ENCODE peak calls at places on chromosome X, in six cellular contexts. X is fibroblast of pulmonary artery, K is B cell, A is type B pancreatic cell, Y is left ventricle myocardium inferior, S is foreskin fibroblast. T is an unnamed sample.

GRCh38 chrX:53445977-53446376 is 11.8 kb upstream of the HSD17B10 start:
- DNase-seq in A (no peak), X (peak; percentile 54), S (no peak), K (peak; percentile 33), Y (no peak), T (peak; percentile 56)

GRCh38 chrX:97539970-97540519 is 656.3 kb downstream of the RPA4 start:
- DNase-seq in K (no peak), S (no peak), X (peak; percentile 20), Y (no peak), A (no peak), T (no peak)

GRCh38 chrX:35890699-35891098 is 28.8 kb upstream of the CFAP47 start:
- DNase-seq in K (no peak), Y (no peak), S (no peak), A (no peak), X (peak; percentile 33), T (peak; percentile 28)

GRCh38 chrX:150155396-150156048 is 207.6 kb upstream of the MAMLD1 start:
- DNase-seq in Y (peak; percentile 24), A (no peak), K (no peak), X (peak; percentile 63), S (peak; percentile 71), T (no peak)

GRCh38 chrX:107205770-107206696 is at the start of the genes DNAAF6 and NUP62CL:
- DNase-seq in X (peak; percentile 13), S (peak; percentile 1), A (peak; percentile 72), Y (peak; percentile 36), K (peak; percentile 74), T (peak; percentile 34)

GRCh38 chrX:27086221-27086620 is 376.9 kb downstream of the PPP4R3C start:
- DNase-seq in A (no peak), K (no peak), S (no peak), Y (no peak), X (no peak), T (no peak)

GRCh38 chrX:43654431-43655150 is 1.5 kb upstream of the MAOA start:
- DNase-seq in S (peak; percentile 90), K (peak; percentile 91), X (peak; percentile 94), Y (peak; percentile 92), A (peak; percentile 87), T (peak; percentile 83)

GRCh38 chrX:45748443-45748842 is 547.8 kb upstream of the DIPK2B start:
- DNase-seq in K (no peak), Y (no peak), X (no peak), A (no peak), S (no peak), T (no peak)

GRCh38 chrX:31550169-31550568 is 478.3 kb upstream of the FTHL17 start:
- DNase-seq in A (no peak), Y (no peak), X (no peak), K (no peak), S (no peak), T (no peak)

GRCh38 chrX:51641421-51642021 is 22.8 kb upstream of the CENPVL3 start:
- DNase-seq in S (peak; percentile 30), Y (no peak), X (peak; percentile 72), K (peak; percentile 25), A (no peak), T (peak; percentile 45)

DNA sequence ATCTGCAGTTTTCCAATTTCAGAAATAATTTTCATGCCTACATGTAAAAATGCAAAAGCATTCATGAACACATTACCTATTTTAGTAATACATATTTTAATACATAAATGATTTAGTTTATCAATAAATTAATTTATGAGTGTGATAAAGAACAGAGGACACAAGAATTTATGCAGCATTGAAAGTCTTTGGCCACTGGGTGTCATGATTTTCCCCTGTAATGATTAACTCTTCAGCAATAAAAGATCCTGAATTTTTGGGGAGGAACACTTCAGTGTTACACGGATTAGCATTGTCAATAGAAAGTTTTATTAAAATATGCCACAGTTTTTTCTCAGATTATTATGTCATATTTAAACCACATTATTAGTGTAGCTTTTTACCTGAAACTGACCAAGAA is 8.6 kb upstream of the VCX2 start:
- DNase-seq in A (no peak), X (peak; percentile 8), K (no peak), Y (no peak), S (no peak), T (peak; percentile 9)
- TF ChIP-seq CTCF in A (peak; percentile 65), X (no peak), K (no peak), Y (peak; percentile 31), S (no peak), T (no peak)

GRCh38 chrX:153782871-153783270 is 2.0 kb downstream of the SRPK3 start:
- DNase-seq in S (no peak), K (no peak), X (no peak), Y (no peak), A (no peak), T (no peak)

GRCh38 chrX:153783378-153784013 is 2.7 kb downstream of the SRPK3 start:
- DNase-seq in Y (no peak), X (no peak), S (no peak), A (no peak), K (no peak), T (no peak)

GRCh38 chrX:153782324-153782723 is 1.5 kb downstream of the SRPK3 start:
- DNase-seq in A (no peak), Y (no peak), X (no peak), K (no peak), S (no peak), T (no peak)

GRCh38 chrX:153781428-153782047 is 697 bp downstream of the SRPK3 start:
- DNase-seq in Y (peak; percentile 32), X (no peak), A (no peak), K (no peak), S (no peak), T (no peak)

GRCh38 chrX:153784325-153784967 is 3.6 kb downstream of the SRPK3 start:
- DNase-seq in A (no peak), X (no peak), Y (no peak), S (no peak), K (no peak), T (no peak)
- TF ChIP-seq CTCF in A (no peak), X (no peak), Y (no peak), S (no peak), K (no peak), T (no peak)

GRCh38 chrX:18210470-18210869 is 10.2 kb downstream of the BEND2 start:
- DNase-seq in X (peak; percentile 2), Y (no peak), K (no peak), S (peak; percentile 1), A (no peak), T (no peak)
- TF ChIP-seq CTCF in X (no peak), Y (peak; percentile 47), K (no peak), S (no peak), A (peak; percentile 71), T (no peak)

DNA sequence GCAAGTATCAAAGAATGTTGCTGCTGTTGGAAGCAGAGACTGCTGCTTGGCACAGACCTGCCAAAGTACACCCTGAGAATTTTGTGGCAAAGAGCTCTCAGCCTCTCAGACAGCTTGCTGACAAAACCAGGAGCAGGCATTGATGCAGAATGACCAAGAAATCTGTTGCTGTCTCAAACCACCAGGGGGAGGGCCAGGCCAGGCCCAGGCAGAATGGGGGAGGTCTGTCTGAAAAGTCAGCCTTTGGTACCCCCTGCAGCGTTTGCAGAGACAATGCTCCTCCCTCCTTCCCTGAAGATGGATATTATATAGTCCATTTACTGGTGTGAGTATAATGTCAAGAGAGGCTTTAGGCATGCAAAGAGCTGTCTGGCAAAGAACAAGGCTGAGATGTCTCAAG is 52.9 kb upstream of the TRPC5OS start:
- DNase-seq in Y (no peak), S (no peak), K (no peak), X (no peak), A (no peak), T (peak; percentile 17)
- TF ChIP-seq CTCF in Y (peak; percentile 41), S (no peak), K (no peak), X (no peak), A (peak; percentile 75), T (peak; percentile 56)

DNA sequence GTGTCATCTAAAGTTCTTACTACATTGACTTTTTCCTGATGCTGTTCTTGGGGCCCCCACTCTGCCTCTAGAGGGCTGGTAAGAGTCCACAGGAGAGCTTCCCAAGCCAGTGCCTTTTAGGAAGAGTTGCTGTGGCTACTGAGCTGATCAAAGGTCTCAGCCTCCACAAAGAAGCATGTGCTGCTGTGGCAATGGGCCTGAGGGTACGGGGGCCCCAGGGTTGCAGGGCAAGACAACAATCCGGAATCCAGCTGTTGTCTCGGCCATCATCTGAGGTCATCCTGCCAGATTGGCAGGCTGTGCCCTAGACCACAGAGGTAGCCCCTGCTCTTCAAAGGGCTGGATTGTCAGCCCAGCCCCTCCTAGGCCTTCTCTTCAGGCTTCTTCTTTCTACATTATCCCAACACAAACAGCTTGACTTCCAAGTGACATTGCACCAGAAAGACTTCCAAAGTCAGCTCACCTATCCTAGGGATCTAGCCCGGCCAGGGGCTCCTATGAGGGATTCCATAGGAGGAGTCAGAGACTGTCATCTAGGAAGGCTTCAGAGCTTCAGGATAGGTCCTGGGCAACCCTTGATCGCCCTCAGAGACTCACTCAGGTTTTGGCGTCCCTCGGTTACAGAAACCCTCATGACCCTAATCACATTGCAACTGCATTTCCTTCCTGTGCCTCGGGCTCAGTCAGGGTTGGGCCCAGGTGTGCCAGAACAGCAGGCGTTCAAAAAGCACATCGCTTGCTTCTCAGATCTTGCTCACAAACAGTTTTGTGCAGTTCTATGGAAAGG is 27.7 kb downstream of the SLC25A5 start:
- DNase-seq in A (no peak), K (no peak), S (no peak), Y (no peak), X (no peak), T (no peak)
- TF ChIP-seq CTCF in A (no peak), K (no peak), S (no peak), Y (no peak), X (no peak), T (no peak)

GRCh38 chrX:151825927-151826471 is 86.7 kb upstream of the MAGEA4 start:
- DNase-seq in A (no peak), X (peak; percentile 87), Y (no peak), S (peak; percentile 72), K (no peak), T (no peak)
- TF ChIP-seq CTCF in A (no peak), X (peak; percentile 37), Y (peak; percentile 33), S (peak; percentile 19), K (no peak), T (no peak)

GRCh38 chrX:75957107-75957610 is 172.1 kb upstream of the MAGEE2 start:
- DNase-seq in X (no peak), A (no peak), K (no peak), S (no peak), Y (no peak), T (no peak)
- TF ChIP-seq CTCF in X (no peak), A (no peak), K (no peak), S (no peak), Y (no peak), T (no peak)

GRCh38 chrX:38799995-38800394 is 1.3 kb upstream of the MID1IP1 start:
- DNase-seq in A (no peak), K (peak; percentile 17), S (no peak), X (no peak), Y (peak; percentile 15), T (peak; percentile 14)
- TF ChIP-seq CTCF in A (no peak), K (no peak), S (no peak), X (no peak), Y (peak; percentile 37), T (peak; percentile 27)